ENCODE peak calls at places on chromosomes 2 and 18, in four cellular contexts. W is stimulated activated CD4-positive, alpha-beta T cell treated with anti-CD3 and anti-CD28 coated beads, TNF-alpha, amount 100 ng/mL, for 4 hours; I is erythroblast; A is GM12865. F is an unnamed sample.

GRCh38 chr2:121810959-121811853 is 55.8 kb downstream of the TSN start:
- DNase-seq in W (no peak), I (peak), A (peak), F (peak)

GRCh38 chr2:37414470-37414949 is 70.1 kb downstream of the QPCT start:
- DNase-seq in W (no peak), I (peak), A (peak), F (no peak)

GRCh38 chr2:240214790-240215675 is 74.6 kb upstream of the OTOS start:
- DNase-seq in W (no peak), I (no peak), A (no peak), F (no peak)

GRCh38 chr2:168849610-168850009 is 40.6 kb downstream of the SPC25 start:
- DNase-seq in W (no peak), I (peak), A (peak), F (peak)

GRCh38 chr2:120793682-120794403 is 58.2 kb downstream of the GLI2 start:
- DNase-seq in W (no peak), I (no peak), A (no peak), F (no peak)

GRCh38 chr2:101327863-101328394 is 19.4 kb upstream of the RNF149 start:
- DNase-seq in W (no peak), I (no peak), A (no peak), F (no peak)

GRCh38 chr2:20588918-20589871 is 61.7 kb downstream of the HS1BP3 start:
- DNase-seq in W (no peak), I (no peak), A (no peak), F (no peak)

GRCh38 chr18:65269375-65269774 is 481.4 kb upstream of the CDH7 start:
- DNase-seq in W (no peak), I (no peak), A (no peak), F (no peak)

GRCh38 chr2:67479256-67479655 is 82.1 kb downstream of the ETAA1 start:
- DNase-seq in W (no peak), I (no peak), A (no peak), F (no peak)

GRCh38 chr2:101653469-101653868 is 44.0 kb upstream of the MAP4K4 start:
- DNase-seq in W (no peak), I (no peak), A (no peak), F (no peak)

GRCh38 chr2:215828528-215829184 is 184.7 kb downstream of the MREG start:
- DNase-seq in W (no peak), I (peak), A (peak), F (peak)

GRCh38 chr2:183284606-183285005 is 160.4 kb downstream of the NUP35 start:
- DNase-seq in W (no peak), I (no peak), A (no peak), F (no peak)

GRCh38 chr2:76675237-76675636 is 846.9 kb downstream of the LRRTM4 start:
- DNase-seq in W (no peak), I (no peak), A (no peak), F (no peak)